ENCODE peak calls at places on chromosome 22, in five cellular contexts. Q is transverse colon, A is IMR-90, U is heart left ventricle, H is gastrocnemius medialis. J is an unnamed sample.
A peak's percentile ranks its signal among the peaks of the same experiment; 100 is the strongest.

GRCh38 chr22:26429458-26430238 is 588 bp downstream of the ASPHD2 start:
- DNase-seq in Q (no peak), A (no peak), U (no peak), H (no peak), J (no peak)

GRCh38 chr22:23119492-23120414 is 22.0 kb downstream of the RSPH14 start:
- DNase-seq in Q (no peak), A (no peak), U (peak; percentile 36), H (no peak), J (peak; percentile 43)

GRCh38 chr22:23089633-23090032 is 19.3 kb downstream of the GNAZ start:
- DNase-seq in Q (no peak), A (no peak), U (no peak), H (no peak), J (no peak)

GRCh38 chr22:30315962-30316576 is 10.7 kb downstream of the TBC1D10A start:
- DNase-seq in Q (no peak), A (peak; percentile 9), U (no peak), H (no peak), J (no peak)

GRCh38 chr22:43923191-43923590 is 414 bp upstream of the PNPLA3 start:
- DNase-seq in Q (no peak), A (no peak), U (no peak), H (no peak), J (no peak)

GRCh38 chr22:26585104-26585790 is 4.7 kb downstream of the TPST2 start:
- DNase-seq in Q (no peak), A (peak; percentile 79), U (peak; percentile 85), H (peak; percentile 45), J (no peak)

GRCh38 chr22:25656724-25657123 is 85.3 kb upstream of the MYO18B start:
- DNase-seq in Q (no peak), A (no peak), U (no peak), H (no peak), J (no peak)

GRCh38 chr22:42434748-42435425 is 2.7 kb upstream of the NFAM1 start:
- DNase-seq in Q (no peak), A (no peak), U (no peak), H (no peak), J (no peak)

GRCh38 chr22:42972592-42973535 is 42.1 kb downstream of the PACSIN2 start:
- DNase-seq in Q (peak; percentile 39), A (no peak), U (no peak), H (no peak), J (no peak)

GRCh38 chr22:39900306-39901227 is at the start of gene GRAP2:
- DNase-seq in Q (peak; percentile 32), A (no peak), U (no peak), H (no peak), J (peak; percentile 79)

GRCh38 chr22:40898850-40899357 is 37.0 kb upstream of the DNAJB7 start:
- DNase-seq in Q (no peak), A (peak; percentile 67), U (no peak), H (no peak), J (no peak)

GRCh38 chr22:29801153-29801552 is 34.0 kb downstream of the UQCR10 start:
- DNase-seq in Q (no peak), A (no peak), U (no peak), H (no peak), J (no peak)

GRCh38 chr22:29947410-29948387 is 64.7 kb downstream of the MTMR3 start:
- DNase-seq in Q (no peak), A (peak; percentile 47), U (no peak), H (no peak), J (no peak)

GRCh38 chr22:39956932-39957664 is 3.1 kb upstream of the TMA7B start:
- DNase-seq in Q (no peak), A (no peak), U (no peak), H (no peak), J (no peak)

GRCh38 chr22:21855715-21856114 is 11.7 kb downstream of the MAPK1 start:
- DNase-seq in Q (no peak), A (no peak), U (no peak), H (no peak), J (no peak)

GRCh38 chr22:37521236-37521739 is 2.1 kb upstream of the CARD10 start:
- DNase-seq in Q (peak; percentile 64), A (no peak), U (no peak), H (no peak), J (no peak)

GRCh38 chr22:29314074-29314473 is 1.4 kb downstream of the RASL10A start:
- DNase-seq in Q (peak; percentile 83), A (no peak), U (peak; percentile 32), H (no peak), J (peak; percentile 68)

GRCh38 chr22:35657571-35658312 is 9.5 kb downstream of the APOL6 start:
- DNase-seq in Q (no peak), A (no peak), U (no peak), H (no peak), J (no peak)
- H3K27me3 ChIP-seq in Q (no peaks in the 10 kb centered on the region), A (no peaks in the 10 kb centered on the region), U (no peaks in the 10 kb centered on the region), H (no peaks in the 10 kb centered on the region), J (no peaks in the 10 kb centered on the region)

GRCh38 chr22:47551438-47551788 is 789.0 kb downstream of the TBC1D22A start:
- DNase-seq in Q (no peak), A (no peak), U (no peak), H (no peak), J (no peak)

GRCh38 chr22:47553436-47553835 is 791.0 kb downstream of the TBC1D22A start:
- DNase-seq in Q (no peak), A (no peak), U (no peak), H (no peak), J (no peak)

GRCh38 chr22:47552024-47552423 is 789.6 kb downstream of the TBC1D22A start:
- DNase-seq in Q (no peak), A (no peak), U (no peak), H (no peak), J (no peak)

GRCh38 chr22:47550524-47551437 is 788.3 kb downstream of the TBC1D22A start:
- DNase-seq in Q (no peak), A (no peak), U (no peak), H (no peak), J (no peak)

DNA sequence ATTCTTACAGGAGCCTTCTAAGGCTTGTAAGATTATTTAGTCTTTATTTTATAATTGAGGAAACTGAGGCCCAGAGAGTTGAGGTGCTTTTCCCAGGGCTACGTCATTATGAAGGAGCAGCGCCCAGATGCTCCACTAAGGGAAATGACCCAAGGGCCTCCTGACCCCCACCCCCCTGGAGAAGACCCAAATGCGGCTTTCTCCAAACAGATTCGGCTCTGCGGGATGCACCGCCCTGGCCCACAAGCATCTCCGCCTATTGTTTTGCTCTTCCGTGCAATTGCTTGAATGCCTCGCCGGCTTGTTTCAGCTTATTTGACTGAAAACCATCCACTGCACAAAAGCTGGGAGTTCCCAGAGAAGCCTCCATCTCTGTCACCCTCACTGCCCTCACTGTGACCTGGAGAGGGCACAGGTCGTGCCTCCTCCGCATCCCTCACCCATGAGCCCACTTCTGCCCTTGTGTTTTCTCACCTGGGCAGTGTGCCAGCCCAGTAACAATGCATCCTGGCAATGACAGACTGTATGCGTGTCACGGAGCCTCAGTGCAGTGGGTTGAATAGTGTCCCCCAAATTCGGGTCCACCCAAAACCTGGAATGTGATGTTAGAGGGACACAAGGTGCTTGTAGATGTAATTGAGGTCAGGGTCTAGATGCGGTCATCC is 790.2 kb downstream of the TBC1D22A start:
- DNase-seq in Q (no peak), A (no peak), U (no peak), H (no peak), J (no peak)
- H3K9me3 ChIP-seq in Q (no peaks in the 10 kb centered on the region), A (peaks cover 35% of the 10 kb centered on the region), U (no peaks in the 10 kb centered on the region), H (no peaks in the 10 kb centered on the region), J (no peaks in the 10 kb centered on the region)

DNA sequence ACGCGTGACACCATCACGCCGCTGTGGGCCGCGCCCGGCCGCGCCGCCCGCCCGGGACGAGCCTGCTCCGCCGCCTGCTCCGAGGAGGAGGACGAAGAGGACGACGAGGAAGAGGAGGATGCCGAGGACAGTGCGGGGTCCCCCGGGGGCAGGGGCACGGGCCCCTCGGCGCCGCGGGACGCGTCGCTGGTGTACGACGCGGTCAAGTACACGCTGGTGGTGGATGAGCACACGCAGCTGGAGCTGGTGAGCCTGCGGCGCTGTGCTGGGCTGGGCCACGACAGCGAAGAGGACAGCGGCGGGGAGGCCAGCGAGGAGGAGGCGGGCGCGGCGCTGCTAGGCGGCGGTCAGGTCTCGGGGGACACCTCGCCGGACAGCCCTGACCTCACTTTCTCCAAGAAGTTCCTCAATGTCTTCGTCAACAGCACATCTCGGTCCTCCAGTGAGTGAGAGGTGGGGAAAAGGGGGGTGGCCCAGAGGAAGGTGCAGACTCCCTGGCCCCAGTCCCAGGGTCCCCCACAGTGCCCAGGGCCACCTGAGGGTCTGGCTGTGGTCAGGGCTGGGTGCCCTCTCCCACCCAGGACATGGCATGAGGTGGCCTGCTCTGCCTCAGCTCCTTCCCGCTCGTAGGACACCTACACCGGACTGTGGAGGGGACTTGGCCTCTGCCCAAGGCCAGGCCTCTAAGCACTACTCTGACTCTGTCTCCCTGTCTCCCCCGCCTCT is 4.2 kb downstream of the MAPK8IP2 start:
- DNase-seq in Q (no peak), A (no peak), U (no peak), H (no peak), J (no peak)
- H3K27me3 ChIP-seq in Q (peaks cover 74% of the 10 kb centered on the region), A (peaks cover 74% of the 10 kb centered on the region), U (peaks cover 48% of the 10 kb centered on the region), H (peaks cover 24% of the 10 kb centered on the region), J (no peaks in the 10 kb centered on the region)

GRCh38 chr22:47307812-47308211 is 545.4 kb downstream of the TBC1D22A start:
- DNase-seq in Q (no peak), A (peak; percentile 49), U (no peak), H (no peak), J (peak; percentile 3)
- H3K9me3 ChIP-seq in Q (no peaks in the 10 kb centered on the region), A (no peaks in the 10 kb centered on the region), U (peaks cover 12% of the 10 kb centered on the region), H (no peaks in the 10 kb centered on the region), J (no peaks in the 10 kb centered on the region)

GRCh38 chr22:35407352-35407751 is 7.4 kb downstream of the MCM5 start:
- DNase-seq in Q (no peak), A (no peak), U (no peak), H (no peak), J (no peak)
- H3K27me3 ChIP-seq in Q (no peaks in the 10 kb centered on the region), A (no peaks in the 10 kb centered on the region), U (no peaks in the 10 kb centered on the region), H (no peaks in the 10 kb centered on the region), J (no peaks in the 10 kb centered on the region)

DNA sequence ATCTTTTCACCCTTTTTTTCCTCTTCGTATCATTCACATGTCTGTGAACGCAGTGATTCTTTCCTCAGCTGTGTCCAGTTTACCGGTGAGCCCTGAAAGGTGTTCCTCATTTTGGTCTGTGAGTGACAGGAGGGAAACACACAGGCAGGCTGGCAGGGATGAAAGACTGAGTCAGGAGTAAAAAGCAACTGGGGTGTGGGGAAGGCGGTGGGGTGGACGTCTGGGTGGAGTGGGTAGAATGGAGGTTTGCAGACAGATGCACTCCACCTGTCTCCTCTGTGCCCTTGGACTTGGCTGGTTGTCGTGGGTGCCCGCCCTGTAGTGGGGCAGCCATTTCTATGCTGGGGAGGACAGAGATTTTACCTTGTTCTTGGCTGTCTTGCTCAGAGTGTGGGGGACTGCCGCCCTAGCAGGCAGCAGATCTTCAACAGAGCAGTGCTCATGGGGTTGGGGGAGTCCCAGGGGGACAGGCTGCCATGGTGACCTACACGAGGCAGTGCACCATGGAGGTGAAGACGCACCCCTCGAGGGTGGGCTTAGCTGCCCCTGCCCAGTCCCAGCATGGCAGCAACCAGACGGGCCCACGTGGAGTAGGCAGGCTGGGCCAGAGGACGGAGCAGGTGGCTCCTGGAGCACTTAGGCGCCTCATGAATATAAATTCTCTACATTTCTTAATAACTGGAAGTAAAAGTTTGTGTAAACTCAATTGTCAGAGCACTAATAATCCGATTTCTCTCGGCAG is 603.7 kb downstream of the TBC1D22A start:
- DNase-seq in Q (no peak), A (no peak), U (no peak), H (no peak), J (no peak)
- H3K9me3 ChIP-seq in Q (no peaks in the 10 kb centered on the region), A (peaks cover 7% of the 10 kb centered on the region), U (peaks cover 32% of the 10 kb centered on the region), H (no peaks in the 10 kb centered on the region), J (no peaks in the 10 kb centered on the region)

J was measured in Peyer's patch.